ENCODE peak calls at places on chromosomes 1 and 21, in four cellular contexts. B is A549, Z is K562, G is GM12878. Y is an unnamed sample.

GRCh38 chr1:22619252-22619651 is 17.2 kb upstream of the C1QA start:
- DNase-seq in B (no peak), Z (no peak), G (no peak), Y (no peak)

GRCh38 chr1:47764461-47765046 is 232.6 kb downstream of the TRABD2B start:
- DNase-seq in B (no peak), Z (no peak), G (no peak), Y (no peak)

GRCh38 chr1:62082456-62083363 is 111.9 kb upstream of the L1TD1 start:
- DNase-seq in B (peak), Z (peak), G (no peak), Y (peak)

GRCh38 chr1:93681095-93681548 is 515 bp downstream of the BCAR3 start:
- DNase-seq in B (no peak), Z (no peak), G (no peak), Y (no peak)

GRCh38 chr1:211833174-211833820 is 2.7 kb upstream of the LPGAT1 start:
- DNase-seq in B (no peak), Z (no peak), G (no peak), Y (no peak)

GRCh38 chr1:8244304-8244703 is 73.6 kb upstream of the SLC45A1 start:
- DNase-seq in B (no peak), Z (no peak), G (no peak), Y (no peak)

GRCh38 chr1:110174961-110175360 is 24.7 kb downstream of the SLC6A17 start:
- DNase-seq in B (no peak), Z (no peak), G (no peak), Y (no peak)

GRCh38 chr1:211912064-211912463 is 81.5 kb upstream of the LPGAT1 start:
- DNase-seq in B (peak), Z (no peak), G (no peak), Y (no peak)

GRCh38 chr1:206479164-206480125 is 9.2 kb downstream of the IKBKE start:
- DNase-seq in B (peak), Z (peak), G (no peak), Y (peak)

GRCh38 chr21:31509108-31510017 is 150.1 kb upstream of the SOD1 start:
- DNase-seq in B (peak), Z (peak), G (peak), Y (peak)

GRCh38 chr1:112544753-112545152 is 36.0 kb downstream of the WNT2B start:
- DNase-seq in B (peak), Z (no peak), G (no peak), Y (peak)

GRCh38 chr1:208007938-208008342 is 97.0 kb upstream of the CD34 start:
- DNase-seq in B (peak), Z (no peak), G (no peak), Y (no peak)

GRCh38 chr1:198700016-198700392 is 61.2 kb downstream of the PTPRC start:
- DNase-seq in B (no peak), Z (no peak), G (no peak), Y (no peak)

GRCh38 chr1:16009030-16009460 is 5.0 kb downstream of the SRARP start:
- DNase-seq in B (peak), Z (peak), G (no peak), Y (peak)

GRCh38 chr1:63368131-63368530 is 704 bp downstream of the ALG6 start:
- DNase-seq in B (no peak), Z (no peak), G (no peak), Y (peak)

GRCh38 chr1:235417101-235417697 is 50.0 kb downstream of the TBCE start:
- DNase-seq in B (peak), Z (peak), G (peak), Y (peak)

GRCh38 chr21:38999148-38999547 is 184.1 kb downstream of the PSMG1 start:
- DNase-seq in B (no peak), Z (no peak), G (no peak), Y (no peak)

GRCh38 chr21:30831194-30831765 is 1.7 kb upstream of the KRTAP7-1 start:
- DNase-seq in B (peak), Z (peak), G (no peak), Y (peak)

GRCh38 chr1:171898956-171899355 is 57.7 kb downstream of the DNM3 start:
- DNase-seq in B (no peak), Z (no peak), G (no peak), Y (no peak)

GRCh38 chr1:55050283-55050682 is 10.9 kb downstream of the PCSK9 start:
- DNase-seq in B (no peak), Z (no peak), G (no peak), Y (no peak)

GRCh38 chr1:160710531-160711252 is 930 bp downstream of the CD48 start:
- DNase-seq in B (no peak), Z (no peak), G (no peak), Y (no peak)

GRCh38 chr1:160707171-160708109 is 4.2 kb downstream of the CD48 start:
- DNase-seq in B (no peak), Z (no peak), G (no peak), Y (no peak)

GRCh38 chr1:160708821-160709220 is 2.8 kb downstream of the CD48 start:
- DNase-seq in B (no peak), Z (no peak), G (no peak), Y (no peak)

GRCh38 chr1:160709715-160710114 is 1.9 kb downstream of the CD48 start:
- DNase-seq in B (no peak), Z (no peak), G (no peak), Y (no peak)

DNA sequence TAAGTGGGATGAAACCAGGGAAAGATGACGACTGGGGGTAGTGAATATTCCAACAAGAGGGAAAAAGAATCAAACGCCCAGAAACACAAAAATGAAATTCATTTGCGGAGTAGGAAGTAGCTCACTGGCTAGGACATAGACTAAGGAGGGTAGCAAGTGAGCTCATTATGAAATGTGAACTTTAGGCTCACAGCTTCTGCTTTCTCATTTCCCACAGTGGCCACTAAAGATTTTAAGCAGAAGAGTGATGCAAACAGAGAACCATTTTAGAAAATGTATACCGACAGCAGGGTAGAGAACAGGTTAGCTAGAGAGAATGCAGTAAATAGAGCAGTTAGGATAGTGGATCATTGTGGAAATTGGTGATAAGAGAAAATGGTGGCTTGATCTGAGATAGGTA is 3.5 kb downstream of the CD48 start:
- DNase-seq in B (no peak), Z (no peak), G (no peak), Y (no peak)
- H3K4me3 ChIP-seq in B (no peak), Z (no peak), G (peak), Y (no peak)

GRCh38 chr21:34835526-34835925 is 166.7 kb downstream of the CLIC6 start:
- DNase-seq in B (no peak), Z (no peak), G (no peak), Y (peak)

GRCh38 chr21:34834307-34834706 is 165.5 kb downstream of the CLIC6 start:
- DNase-seq in B (no peak), Z (no peak), G (no peak), Y (no peak)

GRCh38 chr21:34834852-34835501 is 166.2 kb downstream of the CLIC6 start:
- DNase-seq in B (no peak), Z (no peak), G (no peak), Y (no peak)

GRCh38 chr21:34836933-34837505 is 168.2 kb downstream of the CLIC6 start:
- DNase-seq in B (no peak), Z (no peak), G (no peak), Y (no peak)

GRCh38 chr21:34836103-34836932 is 167.5 kb downstream of the CLIC6 start:
- DNase-seq in B (peak), Z (no peak), G (no peak), Y (peak)
- TF ChIP-seq ESRRA in B (peak), Z (no peak), G (no peak), Y (peak)

GRCh38 chr1:27891196-27891889 is 19.0 kb downstream of the THEMIS2 start:
- DNase-seq in B (no peak), Z (no peak), G (peak), Y (no peak)
- H3K4me3 ChIP-seq in B (no peak), Z (no peak), G (peak), Y (no peak)

GRCh38 chr21:45452696-45453307 is 47.8 kb downstream of the COL18A1 start:
- DNase-seq in B (no peak), Z (no peak), G (no peak), Y (no peak)

GRCh38 chr21:45454081-45454923 is 49.3 kb downstream of the COL18A1 start:
- DNase-seq in B (no peak), Z (no peak), G (no peak), Y (no peak)

GRCh38 chr21:45451771-45452182 is 46.8 kb downstream of the COL18A1 start:
- DNase-seq in B (no peak), Z (no peak), G (no peak), Y (no peak)

GRCh38 chr21:45454924-45455315 is 50.0 kb downstream of the COL18A1 start:
- DNase-seq in B (no peak), Z (no peak), G (no peak), Y (no peak)

GRCh38 chr21:45453308-45453950 is 48.5 kb downstream of the COL18A1 start:
- DNase-seq in B (no peak), Z (no peak), G (no peak), Y (no peak)
- TF ChIP-seq ESRRA in B (no peak), Z (no peak), G (no peak), Y (no peak)

DNA sequence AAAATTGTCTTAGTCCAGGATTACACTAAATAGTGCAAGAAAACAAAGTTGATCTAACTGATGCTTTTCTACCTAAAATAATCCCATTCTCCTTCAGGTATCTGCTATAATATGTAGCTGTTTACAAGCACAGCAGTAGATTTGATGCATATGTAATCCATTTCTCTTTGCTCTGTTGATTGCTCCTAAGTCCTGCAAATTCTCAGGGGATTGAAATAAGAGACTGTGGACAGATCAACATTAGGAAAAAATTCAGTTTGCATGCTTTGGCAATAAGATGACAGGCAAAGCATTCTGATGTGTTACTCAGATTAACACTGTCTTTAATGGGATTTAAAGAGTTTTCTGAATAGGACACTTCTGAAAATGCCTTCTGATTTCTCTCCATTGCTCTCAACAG is 34.7 kb downstream of the RNF11 start:
- DNase-seq in B (no peak), Z (no peak), G (no peak), Y (no peak)
- H3K4me3 ChIP-seq in B (no peak), Z (no peak), G (no peak), Y (no peak)